ENCODE peak calls at places on chromosomes 3 and 15, in six cellular contexts. T is GM10248, S is psoas muscle, Z is bronchial epithelial cell, U is neural crest cell, Y is HFFc6. F is an unnamed sample.

GRCh38 chr15:56052389-56053045 is 59.1 kb upstream of the NEDD4 start:
- DNase-seq in T (peak; percentile 53), S (no peak), Z (peak; percentile 65), U (no peak), Y (peak; percentile 57), F (no peak)

GRCh38 chr3:184439096-184439495 is 59.2 kb downstream of the CHRD start:
- DNase-seq in T (no peak), S (no peak), Z (no peak), U (no peak), Y (no peak), F (no peak)

GRCh38 chr15:71008250-71008870 is 106.9 kb upstream of the THSD4 start:
- DNase-seq in T (no peak), S (no peak), Z (peak; percentile 76), U (no peak), Y (no peak), F (no peak)

GRCh38 chr15:90126022-90126421 is 23.8 kb upstream of the IDH2 start:
- DNase-seq in T (no peak), S (no peak), Z (no peak), U (no peak), Y (no peak), F (no peak)

GRCh38 chr3:45612138-45612537 is 17.6 kb downstream of the LIMD1 start:
- DNase-seq in T (no peak), S (no peak), Z (no peak), U (no peak), Y (no peak), F (no peak)

GRCh38 chr3:65831733-65832425 is 206.8 kb downstream of the MAGI1 start:
- DNase-seq in T (no peak), S (no peak), Z (peak; percentile 59), U (no peak), Y (peak; percentile 56), F (no peak)

GRCh38 chr15:55319537-55320325 is 709 bp downstream of the PIGB start:
- DNase-seq in T (peak; percentile 57), S (no peak), Z (peak; percentile 30), U (no peak), Y (no peak), F (no peak)

GRCh38 chr3:34225828-34226227 is 427.4 kb downstream of the PDCD6IP start:
- DNase-seq in T (no peak), S (no peak), Z (no peak), U (no peak), Y (no peak), F (no peak)

GRCh38 chr3:177443469-177443868 is 246.2 kb upstream of the TBL1XR1 start:
- DNase-seq in T (no peak), S (no peak), Z (peak; percentile 83), U (no peak), Y (peak; percentile 43), F (no peak)

GRCh38 chr15:69926011-69926410 is 171.7 kb downstream of the TLE3 start:
- DNase-seq in T (no peak), S (no peak), Z (no peak), U (no peak), Y (no peak), F (no peak)

GRCh38 chr15:45612790-45613415 is 21.9 kb upstream of the SQOR start:
- DNase-seq in T (peak; percentile 37), S (no peak), Z (peak; percentile 46), U (no peak), Y (peak; percentile 48), F (no peak)

GRCh38 chr3:53174346-53175250 is 13.6 kb downstream of the PRKCD start:
- DNase-seq in T (peak; percentile 62), S (no peak), Z (no peak), U (no peak), Y (no peak), F (no peak)

GRCh38 chr3:30625541-30626438 is 19.4 kb downstream of the TGFBR2 start:
- DNase-seq in T (no peak), S (no peak), Z (peak; percentile 95), U (no peak), Y (peak; percentile 61), F (no peak)

GRCh38 chr15:90063733-90064247 is 38.5 kb downstream of the IDH2 start:
- DNase-seq in T (no peak), S (peak; percentile 60), Z (no peak), U (no peak), Y (no peak), F (no peak)

GRCh38 chr3:195035345-195036202 is 235.4 kb downstream of the XXYLT1 start:
- DNase-seq in T (no peak), S (no peak), Z (no peak), U (no peak), Y (no peak), F (peak; percentile 26)

GRCh38 chr15:52709172-52709979 is 30.2 kb upstream of the ATOSA start:
- DNase-seq in T (peak; percentile 26), S (no peak), Z (peak; percentile 44), U (no peak), Y (no peak), F (peak; percentile 12)

GRCh38 chr3:169659096-169659521 is 4.4 kb downstream of the MECOM start:
- DNase-seq in T (no peak), S (no peak), Z (peak; percentile 34), U (no peak), Y (no peak), F (peak; percentile 15)

DNA sequence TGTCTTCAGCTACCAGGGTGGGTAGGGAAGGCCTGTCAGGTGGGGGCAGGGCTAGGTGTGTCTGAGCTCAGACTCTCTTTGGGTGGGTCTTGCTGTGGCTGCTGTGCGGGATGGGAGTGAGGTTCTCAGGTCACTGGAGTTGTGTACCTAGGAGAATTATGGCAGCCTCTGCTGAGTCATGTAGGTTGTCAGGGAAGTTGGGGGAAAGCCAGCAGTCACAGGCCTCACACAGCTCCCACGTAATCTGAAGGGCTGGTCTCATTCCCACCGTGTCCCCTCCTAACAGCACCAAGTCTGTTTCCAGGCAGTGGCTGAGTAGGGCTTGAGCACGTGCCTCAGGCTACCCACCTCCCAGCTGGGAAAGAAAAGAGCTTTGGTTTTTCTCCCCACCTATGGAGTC is 67.0 kb downstream of the CHCHD4 start:
- DNase-seq in T (no peak), S (no peak), Z (peak; percentile 15), U (no peak), Y (no peak), F (no peak)
- TF ChIP-seq CTCF in T (no peak), S (no peak), Z (no peak), U (no peak), Y (no peak), F (no peak)

GRCh38 chr15:58755350-58755749 is 5.8 kb upstream of the ADAM10 start:
- DNase-seq in T (no peak), S (no peak), Z (no peak), U (no peak), Y (no peak), F (no peak)

GRCh38 chr15:58760385-58761009 is 10.6 kb upstream of the MINDY2 start:
- DNase-seq in T (no peak), S (no peak), Z (no peak), U (no peak), Y (no peak), F (peak; percentile 17)

GRCh38 chr15:58761010-58761388 is 10.1 kb upstream of the MINDY2 start:
- DNase-seq in T (no peak), S (no peak), Z (no peak), U (no peak), Y (no peak), F (no peak)

GRCh38 chr15:58755956-58756355 is 6.4 kb upstream of the ADAM10 start:
- DNase-seq in T (no peak), S (no peak), Z (no peak), U (no peak), Y (no peak), F (no peak)

DNA sequence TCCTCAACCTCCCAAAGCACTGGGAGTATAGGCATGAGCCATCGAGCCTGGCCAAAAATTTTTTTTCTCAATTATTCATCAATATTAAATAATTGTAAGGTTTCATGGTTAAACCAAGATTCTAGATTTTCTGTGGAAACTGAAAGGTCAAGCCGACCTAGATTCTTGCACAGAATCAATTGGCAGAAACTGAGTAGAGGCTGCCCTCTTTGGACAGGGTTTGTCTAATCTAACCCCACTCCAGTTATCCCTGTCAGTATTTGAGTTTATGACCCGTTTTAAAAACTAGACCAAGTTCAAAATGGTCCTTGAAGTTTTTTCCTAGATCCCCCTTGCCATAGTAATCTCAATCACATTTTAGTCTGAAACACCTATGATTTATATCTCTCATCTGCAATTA is 8.6 kb upstream of the ADAM10 start:
- DNase-seq in T (peak; percentile 42), S (no peak), Z (no peak), U (no peak), Y (no peak), F (no peak)
- TF ChIP-seq CTCF in T (peak; percentile 37), S (no peak), Z (peak; percentile 8), U (no peak), Y (peak; percentile 53), F (no peak)

DNA sequence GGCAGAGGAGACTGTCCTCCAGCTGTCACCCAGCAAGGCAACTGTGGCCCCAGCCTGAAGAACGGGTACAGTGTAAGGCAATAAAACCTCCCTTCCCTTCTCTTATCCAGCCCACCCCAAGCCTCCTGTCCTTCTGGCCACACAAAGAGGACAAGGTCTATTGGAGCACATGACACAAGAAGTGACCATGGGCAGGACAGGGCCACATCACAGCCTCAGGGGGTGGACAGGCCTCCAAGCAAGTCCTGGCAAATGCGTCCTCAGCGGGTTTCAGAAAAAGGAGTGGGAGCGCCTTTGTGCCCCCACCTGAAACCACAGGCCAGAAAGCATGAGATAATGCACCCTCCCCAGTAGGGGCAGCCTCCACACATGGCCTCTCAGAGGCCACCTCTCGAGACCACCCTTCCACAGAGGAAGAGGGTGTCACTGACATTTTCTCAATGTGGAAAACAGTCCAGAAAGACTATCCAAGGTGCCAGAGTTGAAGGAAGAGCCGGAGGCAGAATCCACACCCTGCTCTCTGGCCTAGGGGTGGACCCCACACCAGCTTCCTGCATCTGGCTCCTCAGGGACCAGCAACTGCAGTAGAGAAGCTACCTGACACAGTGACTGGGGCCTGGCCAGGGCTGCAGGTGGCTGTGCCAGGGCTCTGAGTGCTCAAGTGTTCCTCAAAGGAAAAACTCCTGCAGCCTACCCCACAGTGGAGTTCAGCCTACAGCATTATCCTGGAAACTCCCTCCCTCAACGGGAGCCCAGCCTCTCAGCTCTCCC is 43.9 kb downstream of the CCDC12 start:
- DNase-seq in T (no peak), S (peak; percentile 33), Z (no peak), U (no peak), Y (no peak), F (no peak)
- TF ChIP-seq CTCF in T (no peak), S (no peak), Z (no peak), U (no peak), Y (peak; percentile 20), F (no peak)

GRCh38 chr15:65837301-65838283 is 31.7 kb upstream of the RAB11A start:
- DNase-seq in T (no peak), S (no peak), Z (no peak), U (no peak), Y (no peak), F (no peak)

GRCh38 chr15:65835452-65835851 is 33.8 kb upstream of the RAB11A start:
- DNase-seq in T (no peak), S (no peak), Z (no peak), U (no peak), Y (no peak), F (no peak)

GRCh38 chr15:65834603-65835282 is 34.5 kb upstream of the RAB11A start:
- DNase-seq in T (no peak), S (no peak), Z (no peak), U (no peak), Y (no peak), F (no peak)

GRCh38 chr15:65839354-65839901 is 29.9 kb upstream of the RAB11A start:
- DNase-seq in T (no peak), S (no peak), Z (no peak), U (no peak), Y (no peak), F (no peak)

DNA sequence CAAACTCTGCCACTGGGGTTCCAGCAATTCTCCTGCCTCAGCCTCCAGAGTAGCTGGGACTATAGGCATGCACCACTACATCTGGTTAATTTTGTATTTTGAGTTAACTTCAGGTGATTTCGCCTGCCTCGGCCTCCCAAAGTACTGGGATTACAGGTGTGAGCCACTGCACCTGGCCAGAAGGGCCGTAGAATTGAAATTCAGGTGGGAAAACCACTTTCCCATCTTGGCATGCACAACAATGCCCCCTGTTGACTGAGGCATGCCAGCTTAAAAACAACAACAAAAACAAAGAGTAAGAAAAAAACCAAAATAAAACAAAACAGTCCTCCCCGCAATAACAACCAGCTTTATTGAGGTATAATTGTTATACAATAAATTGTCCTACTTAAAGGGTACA is 32.6 kb upstream of the RAB11A start:
- DNase-seq in T (no peak), S (no peak), Z (no peak), U (no peak), Y (no peak), F (no peak)
- TF ChIP-seq CTCF in T (peak; percentile 48), S (no peak), Z (peak; percentile 25), U (peak; percentile 26), Y (peak; percentile 53), F (peak; percentile 41)

F was measured in endothelial cell.